ENCODE peak calls at places on chromosomes 11 and 22, in five cellular contexts. X, H, N, A and F are unnamed samples.

GRCh38 chr11:16111690-16112089 is 244.7 kb downstream of the SOX6 start:
- DNase-seq in X (no peak), H (no peak), N (no peak), A (no peak), F (no peak)

GRCh38 chr11:45280449-45280848 is 5.7 kb downstream of the SYT13 start:
- DNase-seq in X (no peak), H (no peak), N (no peak), A (no peak), F (no peak)

GRCh38 chr11:4546876-4547275 is 1.9 kb downstream of the OR52M1 start:
- DNase-seq in X (no peak), H (no peak), N (no peak), A (no peak), F (no peak)

GRCh38 chr22:50526849-50527801 is 1.7 kb upstream of the SCO2 start:
- DNase-seq in X (no peak), H (peak), N (peak), A (peak), F (no peak)

GRCh38 chr11:2990617-2991476 is 1.3 kb downstream of the NAP1L4 start:
- DNase-seq in X (peak), H (peak), N (no peak), A (no peak), F (peak)

GRCh38 chr22:47323518-47323917 is 561.1 kb downstream of the TBC1D22A start:
- DNase-seq in X (no peak), H (no peak), N (no peak), A (no peak), F (no peak)

GRCh38 chr11:63553759-63554158 is 9.4 kb downstream of the PLAAT2 start:
- DNase-seq in X (no peak), H (peak), N (no peak), A (peak), F (peak)

GRCh38 chr11:6992026-6992425 is 28.1 kb downstream of the ZNF214 start:
- DNase-seq in X (no peak), H (no peak), N (no peak), A (no peak), F (no peak)

GRCh38 chr11:67271548-67272284 is 5.4 kb downstream of the GRK2 start:
- DNase-seq in X (no peak), H (no peak), N (peak), A (peak), F (no peak)

GRCh38 chr11:108551653-108552462 is 41.7 kb downstream of the EXPH5 start:
- DNase-seq in X (no peak), H (no peak), N (no peak), A (no peak), F (no peak)

GRCh38 chr11:6297831-6298230 is 22.5 kb downstream of the CAVIN3 start:
- DNase-seq in X (peak), H (no peak), N (no peak), A (no peak), F (no peak)

GRCh38 chr11:24622262-24622661 is 125.4 kb downstream of the LUZP2 start:
- DNase-seq in X (no peak), H (no peak), N (no peak), A (no peak), F (no peak)

GRCh38 chr22:50548913-50549790 is 3.5 kb downstream of the KLHDC7B start:
- DNase-seq in X (no peak), H (no peak), N (no peak), A (no peak), F (no peak)

GRCh38 chr11:71200172-71200716 is 52.1 kb downstream of the SHANK2 start:
- DNase-seq in X (no peak), H (no peak), N (no peak), A (no peak), F (no peak)

GRCh38 chr11:67405196-67405567 is 1.3 kb downstream of the TBC1D10C start:
- DNase-seq in X (no peak), H (peak), N (no peak), A (no peak), F (no peak)

GRCh38 chr11:15943418-15944197 is 412.7 kb downstream of the SOX6 start:
- DNase-seq in X (no peak), H (no peak), N (no peak), A (no peak), F (no peak)

GRCh38 chr11:79227732-79228416 is 213.0 kb downstream of the TENM4 start:
- DNase-seq in X (no peak), H (no peak), N (no peak), A (no peak), F (peak)

GRCh38 chr11:69598147-69598546 is 42.8 kb upstream of the CCND1 start:
- DNase-seq in X (peak), H (no peak), N (no peak), A (no peak), F (no peak)

GRCh38 chr11:94545641-94546470 is 2.1 kb downstream of the FUT4 start:
- DNase-seq in X (no peak), H (no peak), N (no peak), A (no peak), F (no peak)

GRCh38 chr11:24298126-24298525 is 198.7 kb upstream of the LUZP2 start:
- DNase-seq in X (no peak), H (no peak), N (no peak), A (no peak), F (no peak)

GRCh38 chr11:101686514-101686913 is 102.7 kb upstream of the TRPC6 start:
- DNase-seq in X (peak), H (no peak), N (no peak), A (no peak), F (no peak)

GRCh38 chr11:93902921-93903320 is 52.5 kb upstream of the VSTM5 start:
- DNase-seq in X (no peak), H (no peak), N (no peak), A (no peak), F (no peak)

GRCh38 chr11:60863550-60864521 is 3.5 kb upstream of the ZP1 start:
- DNase-seq in X (no peak), H (no peak), N (no peak), A (no peak), F (no peak)

GRCh38 chr11:98062714-98063113 is 958.0 kb upstream of the CNTN5 start:
- DNase-seq in X (no peak), H (no peak), N (no peak), A (no peak), F (no peak)

GRCh38 chr11:59040607-59041006 is 45.5 kb upstream of the GLYATL1B start:
- DNase-seq in X (no peak), H (no peak), N (no peak), A (no peak), F (no peak)

GRCh38 chr11:15650105-15650938 is 535.6 kb downstream of the INSC start:
- DNase-seq in X (peak), H (peak), N (peak), A (peak), F (peak)

GRCh38 chr11:15956302-15956701 is 400.0 kb downstream of the SOX6 start:
- DNase-seq in X (no peak), H (no peak), N (no peak), A (no peak), F (no peak)

GRCh38 chr22:39512026-39512425 is 8.3 kb upstream of the ATF4 start:
- DNase-seq in X (no peak), H (no peak), N (no peak), A (no peak), F (no peak)

GRCh38 chr22:37487559-37487958 is 1.4 kb upstream of the MFNG start:
- DNase-seq in X (no peak), H (no peak), N (no peak), A (no peak), F (no peak)

DNA sequence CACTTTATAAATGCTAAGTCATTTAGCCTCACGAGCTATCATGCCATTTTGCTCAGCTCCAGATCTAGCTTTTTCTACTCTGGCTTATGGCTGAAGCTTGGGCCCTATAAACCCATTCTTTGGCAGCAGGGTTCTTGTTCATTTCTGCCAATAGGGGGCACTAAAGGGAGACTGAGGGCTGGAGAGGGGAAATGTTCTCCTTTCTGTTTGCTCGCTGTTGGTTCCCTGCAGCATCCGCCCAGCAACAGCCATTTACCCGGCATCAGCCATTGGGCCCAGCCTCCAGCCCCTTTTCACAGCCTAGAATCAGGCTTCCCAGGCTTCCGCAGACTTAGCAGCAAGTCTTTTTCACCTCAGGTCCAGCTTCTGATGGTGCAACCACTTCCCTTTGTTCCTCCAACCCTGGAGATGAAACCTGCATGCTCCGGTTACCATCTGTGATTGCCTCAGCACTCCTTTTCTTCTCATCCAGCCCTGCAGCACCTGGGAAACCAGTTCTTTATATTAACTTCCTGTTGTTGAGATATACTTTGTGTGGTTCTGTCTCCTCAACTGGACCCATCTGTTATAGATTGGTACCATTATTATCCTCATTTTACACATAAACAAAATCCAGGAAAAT is 4.2 kb upstream of the ME3 start:
- DNase-seq in X (no peak), H (peak), N (peak), A (no peak), F (no peak)
- TF ChIP-seq CTCF in X (no peak), H (peak), N (peak), A (no peak), F (peak)

GRCh38 chr11:35799655-35800054 is 137.1 kb downstream of the TRIM44 start:
- DNase-seq in X (no peak), H (no peak), N (no peak), A (no peak), F (no peak)
- TF ChIP-seq CTCF in X (no peak), H (no peak), N (peak), A (no peak), F (peak)

GRCh38 chr11:122028561-122028960 is 87.5 kb downstream of the BLID start:
- DNase-seq in X (no peak), H (no peak), N (no peak), A (no peak), F (no peak)

GRCh38 chr11:122033631-122034030 is 82.4 kb downstream of the BLID start:
- DNase-seq in X (no peak), H (no peak), N (no peak), A (no peak), F (no peak)

GRCh38 chr11:122036022-122036421 is 80.0 kb downstream of the BLID start:
- DNase-seq in X (no peak), H (no peak), N (no peak), A (no peak), F (no peak)

GRCh38 chr11:122033193-122033592 is 82.8 kb downstream of the BLID start:
- DNase-seq in X (no peak), H (no peak), N (no peak), A (no peak), F (no peak)

DNA sequence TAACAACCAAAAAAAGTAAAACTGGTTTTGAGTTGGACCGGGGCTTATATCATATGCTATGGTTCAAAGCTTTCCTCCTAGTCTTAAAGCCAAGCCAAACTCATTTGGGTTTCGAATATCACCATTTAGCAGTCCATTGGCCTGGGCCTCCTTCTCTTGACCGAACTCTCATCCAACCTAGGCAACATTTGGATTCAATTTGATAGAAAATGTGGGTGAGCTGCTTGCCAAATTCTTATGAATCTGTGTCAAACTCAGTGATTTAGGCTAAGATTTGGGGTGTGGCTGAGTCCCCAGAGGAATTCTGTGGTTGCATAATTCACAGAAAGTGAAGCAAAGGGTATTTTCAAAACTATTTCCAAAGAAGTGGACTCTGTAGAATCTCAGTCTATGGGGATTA is 83.7 kb downstream of the BLID start:
- DNase-seq in X (no peak), H (no peak), N (no peak), A (no peak), F (no peak)
- TF ChIP-seq CTCF in X (no peak), H (no peak), N (no peak), A (no peak), F (no peak)

GRCh38 chr11:763073-763463 is 14.2 kb downstream of the GATD1 start:
- DNase-seq in X (peak), H (no peak), N (peak), A (no peak), F (no peak)

GRCh38 chr11:764322-765024 is 12.8 kb downstream of the GATD1 start:
- DNase-seq in X (no peak), H (no peak), N (no peak), A (no peak), F (no peak)

GRCh38 chr11:761526-762108 is 14.4 kb downstream of the TALDO1 start:
- DNase-seq in X (no peak), H (no peak), N (no peak), A (no peak), F (no peak)

GRCh38 chr11:763549-764321 is 13.6 kb downstream of the GATD1 start:
- DNase-seq in X (no peak), H (no peak), N (no peak), A (no peak), F (peak)

GRCh38 chr11:762421-763072 is 14.7 kb downstream of the GATD1 start:
- DNase-seq in X (peak), H (peak), N (no peak), A (peak), F (no peak)
- TF ChIP-seq CTCF in X (peak), H (no peak), N (no peak), A (no peak), F (peak)

GRCh38 chr11:114848027-114848426 is 169.7 kb downstream of the NXPE2 start:
- DNase-seq in X (no peak), H (no peak), N (no peak), A (no peak), F (no peak)

GRCh38 chr11:114847599-114847998 is 169.3 kb downstream of the NXPE2 start:
- DNase-seq in X (no peak), H (no peak), N (no peak), A (no peak), F (no peak)

GRCh38 chr11:114846040-114846791 is 167.9 kb downstream of the NXPE2 start:
- DNase-seq in X (no peak), H (no peak), N (no peak), A (no peak), F (no peak)
- TF ChIP-seq CTCF in X (no peak), H (no peak), N (no peak), A (no peak), F (no peak)

DNA sequence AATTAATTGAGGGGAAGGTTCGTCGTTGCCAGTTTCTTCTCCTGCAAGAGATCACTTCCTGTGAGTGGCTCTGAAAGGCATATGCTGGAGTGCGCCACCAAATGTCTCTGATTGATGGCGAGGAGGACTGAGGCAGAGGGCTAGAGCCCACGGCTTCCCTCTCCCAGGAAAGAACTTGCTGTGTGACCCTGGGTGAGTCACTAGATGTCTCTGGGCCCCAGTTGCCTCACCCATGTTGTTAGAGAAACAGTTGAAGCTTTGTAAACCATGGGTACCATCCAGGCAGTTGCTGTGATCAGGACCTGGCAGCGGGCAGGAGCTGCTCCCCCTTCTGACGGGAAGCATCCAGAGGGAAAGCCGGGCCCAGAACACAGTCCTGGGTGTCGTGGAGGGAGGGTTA is 3.2 kb downstream of the ABCG4 start:
- DNase-seq in X (no peak), H (no peak), N (no peak), A (no peak), F (no peak)
- TF ChIP-seq CTCF in X (no peak), H (no peak), N (no peak), A (no peak), F (no peak)

DNA sequence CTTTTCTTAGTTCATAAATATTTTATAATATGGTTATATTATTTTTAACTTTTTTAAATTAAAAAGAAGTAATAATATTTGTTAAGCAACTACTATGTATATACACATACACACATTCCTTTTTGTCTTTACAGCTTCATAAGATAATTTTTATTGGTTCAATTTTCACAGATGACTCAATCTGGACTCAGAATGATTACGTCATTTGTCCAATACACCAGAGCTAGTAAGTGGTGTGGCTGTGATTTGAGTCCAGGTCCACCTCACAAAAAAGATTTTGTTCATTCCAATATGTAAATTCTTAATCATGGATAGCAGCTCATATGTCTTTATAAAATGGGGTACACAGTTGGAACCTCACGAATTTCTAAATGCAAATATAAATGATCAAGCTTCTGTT is 1014.5 kb downstream of the DLG2 start:
- DNase-seq in X (no peak), H (no peak), N (no peak), A (no peak), F (no peak)
- TF ChIP-seq CTCF in X (no peak), H (no peak), N (no peak), A (no peak), F (no peak)